ENCODE peak calls at places on chromosomes 12 and 14, in four cellular contexts. One of them, this sample, is unnamed.

GRCh38 chr14:69932391-69932790 is 53.2 kb downstream of the SMOC1 start:
- DNase-seq in astrocyte of the hippocampus: no peak
- DNase-seq in foreskin fibroblast: no peak
- DNase-seq in left cardiac atrium: no peak
- DNase-seq in this sample: no peak

GRCh38 chr12:47999816-48000215 is 4.5 kb downstream of the COL2A1 start:
- DNase-seq in astrocyte of the hippocampus: no peak
- DNase-seq in foreskin fibroblast: no peak
- DNase-seq in left cardiac atrium: no peak
- DNase-seq in this sample: no peak

GRCh38 chr12:23113781-23114180 is 488.8 kb downstream of the ETNK1 start:
- DNase-seq in astrocyte of the hippocampus: peak
- DNase-seq in foreskin fibroblast: no peak
- DNase-seq in left cardiac atrium: no peak
- DNase-seq in this sample: no peak

GRCh38 chr14:32588448-32589320 is 259.6 kb downstream of the AKAP6 start:
- DNase-seq in astrocyte of the hippocampus: peak
- DNase-seq in foreskin fibroblast: peak
- DNase-seq in left cardiac atrium: no peak
- DNase-seq in this sample: peak

GRCh38 chr12:6604254-6605029 is 2.7 kb downstream of the CHD4 start:
- DNase-seq in astrocyte of the hippocampus: no peak
- DNase-seq in foreskin fibroblast: peak
- DNase-seq in left cardiac atrium: peak
- DNase-seq in this sample: no peak

GRCh38 chr12:42660968-42661937 is 71.7 kb upstream of the PRICKLE1 start:
- DNase-seq in astrocyte of the hippocampus: no peak
- DNase-seq in foreskin fibroblast: no peak
- DNase-seq in left cardiac atrium: no peak
- DNase-seq in this sample: no peak

GRCh38 chr14:92603309-92604257 is 90.0 kb downstream of the RIN3 start:
- DNase-seq in astrocyte of the hippocampus: peak
- DNase-seq in foreskin fibroblast: peak
- DNase-seq in left cardiac atrium: no peak
- DNase-seq in this sample: no peak

GRCh38 chr12:50129297-50129696 is 17.3 kb downstream of the COX14 start:
- DNase-seq in astrocyte of the hippocampus: no peak
- DNase-seq in foreskin fibroblast: no peak
- DNase-seq in left cardiac atrium: no peak
- DNase-seq in this sample: no peak

GRCh38 chr12:4118017-4118510 is 155.5 kb upstream of the CCND2 start:
- DNase-seq in astrocyte of the hippocampus: peak
- DNase-seq in foreskin fibroblast: peak
- DNase-seq in left cardiac atrium: peak
- DNase-seq in this sample: no peak

GRCh38 chr14:72201645-72202044 is 269.4 kb downstream of the RGS6 start:
- DNase-seq in astrocyte of the hippocampus: no peak
- DNase-seq in foreskin fibroblast: no peak
- DNase-seq in left cardiac atrium: no peak
- DNase-seq in this sample: no peak

GRCh38 chr12:132711169-132711843 is 664 bp downstream of the PGAM5 start:
- DNase-seq in astrocyte of the hippocampus: peak
- DNase-seq in foreskin fibroblast: peak
- DNase-seq in left cardiac atrium: no peak
- DNase-seq in this sample: peak

This sample was measured in WERI-Rb-1.